ENCODE peak calls at places on chromosomes 12 and 14, in ten cellular contexts. One of them, this sample, is unnamed.

GRCh38 chr12:13371367-13371766 is 174.8 kb downstream of the EMP1 start:
- DNase-seq in kidney epithelial cell: no peak
- DNase-seq in PC-3: no peak
- DNase-seq in lower leg skin: no peak
- DNase-seq in LNCaP clone FGC: no peak
- DNase-seq in skeletal muscle cell: no peak
- DNase-seq in esophagus squamous epithelium: no peak
- DNase-seq in GM23248: no peak
- DNase-seq in keratinocyte: no peak
- DNase-seq in mucosa of descending colon: no peak
- DNase-seq in this sample: no peak

GRCh38 chr14:95784137-95784536 is 70.2 kb upstream of the TCL1A start:
- DNase-seq in kidney epithelial cell: no peak
- DNase-seq in PC-3: peak; percentile 42
- DNase-seq in lower leg skin: no peak
- DNase-seq in LNCaP clone FGC: peak; percentile 33
- DNase-seq in skeletal muscle cell: no peak
- DNase-seq in esophagus squamous epithelium: no peak
- DNase-seq in GM23248: peak; percentile 60
- DNase-seq in keratinocyte: no peak
- DNase-seq in mucosa of descending colon: no peak
- DNase-seq in this sample: no peak

GRCh38 chr12:104769207-104769606 is 188.9 kb downstream of the SLC41A2 start:
- DNase-seq in kidney epithelial cell: no peak
- DNase-seq in PC-3: no peak
- DNase-seq in lower leg skin: no peak
- DNase-seq in LNCaP clone FGC: no peak
- DNase-seq in skeletal muscle cell: no peak
- DNase-seq in esophagus squamous epithelium: no peak
- DNase-seq in GM23248: no peak
- DNase-seq in keratinocyte: no peak
- DNase-seq in mucosa of descending colon: no peak
- DNase-seq in this sample: no peak

GRCh38 chr12:94963649-94964048 is 39.8 kb downstream of the NDUFA12 start:
- DNase-seq in kidney epithelial cell: no peak
- DNase-seq in PC-3: no peak
- DNase-seq in lower leg skin: no peak
- DNase-seq in LNCaP clone FGC: no peak
- DNase-seq in skeletal muscle cell: no peak
- DNase-seq in esophagus squamous epithelium: no peak
- DNase-seq in GM23248: peak; percentile 82
- DNase-seq in keratinocyte: no peak
- DNase-seq in mucosa of descending colon: no peak
- DNase-seq in this sample: no peak

GRCh38 chr14:63413009-63413408 is 94.3 kb upstream of the GPHB5 start:
- DNase-seq in kidney epithelial cell: no peak
- DNase-seq in PC-3: no peak
- DNase-seq in lower leg skin: no peak
- DNase-seq in LNCaP clone FGC: no peak
- DNase-seq in skeletal muscle cell: no peak
- DNase-seq in esophagus squamous epithelium: no peak
- DNase-seq in GM23248: peak; percentile 16
- DNase-seq in keratinocyte: no peak
- DNase-seq in mucosa of descending colon: no peak
- DNase-seq in this sample: no peak

GRCh38 chr14:34303811-34304210 is 158.2 kb downstream of the SPTSSA start:
- DNase-seq in kidney epithelial cell: no peak
- DNase-seq in PC-3: no peak
- DNase-seq in lower leg skin: no peak
- DNase-seq in LNCaP clone FGC: no peak
- DNase-seq in skeletal muscle cell: no peak
- DNase-seq in esophagus squamous epithelium: no peak
- DNase-seq in GM23248: no peak
- DNase-seq in keratinocyte: no peak
- DNase-seq in mucosa of descending colon: no peak
- DNase-seq in this sample: no peak

GRCh38 chr12:127130506-127131100 is 1136.4 kb upstream of the TMEM132C start:
- DNase-seq in kidney epithelial cell: no peak
- DNase-seq in PC-3: peak; percentile 30
- DNase-seq in lower leg skin: no peak
- DNase-seq in LNCaP clone FGC: no peak
- DNase-seq in skeletal muscle cell: no peak
- DNase-seq in esophagus squamous epithelium: no peak
- DNase-seq in GM23248: no peak
- DNase-seq in keratinocyte: no peak
- DNase-seq in mucosa of descending colon: no peak
- DNase-seq in this sample: no peak

GRCh38 chr12:98440165-98440581 is 75.2 kb upstream of the TMPO start:
- DNase-seq in kidney epithelial cell: no peak
- DNase-seq in PC-3: peak; percentile 60
- DNase-seq in lower leg skin: no peak
- DNase-seq in LNCaP clone FGC: no peak
- DNase-seq in skeletal muscle cell: peak; percentile 93
- DNase-seq in esophagus squamous epithelium: no peak
- DNase-seq in GM23248: peak; percentile 97
- DNase-seq in keratinocyte: peak; percentile 35
- DNase-seq in mucosa of descending colon: no peak
- DNase-seq in this sample: peak; percentile 44

GRCh38 chr12:132772551-132772950 is 10.9 kb upstream of the ANKLE2 start:
- DNase-seq in kidney epithelial cell: no peak
- DNase-seq in PC-3: no peak
- DNase-seq in lower leg skin: no peak
- DNase-seq in LNCaP clone FGC: no peak
- DNase-seq in skeletal muscle cell: no peak
- DNase-seq in esophagus squamous epithelium: no peak
- DNase-seq in GM23248: no peak
- DNase-seq in keratinocyte: no peak
- DNase-seq in mucosa of descending colon: peak; percentile 46
- DNase-seq in this sample: no peak

GRCh38 chr12:49672351-49673181 is 34.6 kb downstream of the FMNL3 start:
- DNase-seq in kidney epithelial cell: no peak
- DNase-seq in PC-3: no peak
- DNase-seq in lower leg skin: no peak
- DNase-seq in LNCaP clone FGC: no peak
- DNase-seq in skeletal muscle cell: no peak
- DNase-seq in esophagus squamous epithelium: no peak
- DNase-seq in GM23248: no peak
- DNase-seq in keratinocyte: no peak
- DNase-seq in mucosa of descending colon: no peak
- DNase-seq in this sample: no peak

GRCh38 chr12:108856428-108857157 is 790 bp downstream of the SSH1 start:
- DNase-seq in kidney epithelial cell: no peak
- DNase-seq in PC-3: peak; percentile 72
- DNase-seq in lower leg skin: peak; percentile 95
- DNase-seq in LNCaP clone FGC: peak; percentile 23
- DNase-seq in skeletal muscle cell: peak; percentile 47
- DNase-seq in esophagus squamous epithelium: no peak
- DNase-seq in GM23248: peak; percentile 92
- DNase-seq in keratinocyte: no peak
- DNase-seq in mucosa of descending colon: peak; percentile 84
- DNase-seq in this sample: peak; percentile 59

GRCh38 chr14:94373708-94374107 is 14.7 kb downstream of the SERPINA1 start:
- DNase-seq in kidney epithelial cell: peak; percentile 96
- DNase-seq in PC-3: peak; percentile 73
- DNase-seq in lower leg skin: peak; percentile 89
- DNase-seq in LNCaP clone FGC: no peak
- DNase-seq in skeletal muscle cell: peak; percentile 95
- DNase-seq in esophagus squamous epithelium: no peak
- DNase-seq in GM23248: peak; percentile 99
- DNase-seq in keratinocyte: peak; percentile 36
- DNase-seq in mucosa of descending colon: no peak
- DNase-seq in this sample: no peak

GRCh38 chr14:98868846-98869245 is 403.2 kb downstream of the BCL11B start:
- DNase-seq in kidney epithelial cell: no peak
- DNase-seq in PC-3: no peak
- DNase-seq in lower leg skin: peak; percentile 70
- DNase-seq in LNCaP clone FGC: no peak
- DNase-seq in skeletal muscle cell: no peak
- DNase-seq in esophagus squamous epithelium: no peak
- DNase-seq in GM23248: no peak
- DNase-seq in keratinocyte: no peak
- DNase-seq in mucosa of descending colon: no peak
- DNase-seq in this sample: no peak

GRCh38 chr12:80698847-80699542 is 8.4 kb upstream of the MYF6 start:
- DNase-seq in kidney epithelial cell: no peak
- DNase-seq in PC-3: no peak
- DNase-seq in lower leg skin: no peak
- DNase-seq in LNCaP clone FGC: no peak
- DNase-seq in skeletal muscle cell: no peak
- DNase-seq in esophagus squamous epithelium: no peak
- DNase-seq in GM23248: no peak
- DNase-seq in keratinocyte: no peak
- DNase-seq in mucosa of descending colon: no peak
- DNase-seq in this sample: no peak

GRCh38 chr12:570237-570925 is 92.9 kb downstream of the NINJ2 start:
- DNase-seq in kidney epithelial cell: peak; percentile 52
- DNase-seq in PC-3: peak; percentile 81
- DNase-seq in lower leg skin: peak; percentile 96
- DNase-seq in LNCaP clone FGC: no peak
- DNase-seq in skeletal muscle cell: peak; percentile 56
- DNase-seq in esophagus squamous epithelium: no peak
- DNase-seq in GM23248: peak; percentile 96
- DNase-seq in keratinocyte: no peak
- DNase-seq in mucosa of descending colon: peak; percentile 84
- DNase-seq in this sample: no peak

GRCh38 chr12:570949-571794 is 92.1 kb downstream of the NINJ2 start:
- DNase-seq in kidney epithelial cell: no peak
- DNase-seq in PC-3: peak; percentile 85
- DNase-seq in lower leg skin: peak; percentile 95
- DNase-seq in LNCaP clone FGC: no peak
- DNase-seq in skeletal muscle cell: peak; percentile 68
- DNase-seq in esophagus squamous epithelium: no peak
- DNase-seq in GM23248: peak; percentile 97
- DNase-seq in keratinocyte: no peak
- DNase-seq in mucosa of descending colon: peak; percentile 84
- DNase-seq in this sample: no peak

GRCh38 chr12:569091-569676 is 94.1 kb downstream of the NINJ2 start:
- DNase-seq in kidney epithelial cell: no peak
- DNase-seq in PC-3: no peak
- DNase-seq in lower leg skin: no peak
- DNase-seq in LNCaP clone FGC: no peak
- DNase-seq in skeletal muscle cell: no peak
- DNase-seq in esophagus squamous epithelium: no peak
- DNase-seq in GM23248: no peak
- DNase-seq in keratinocyte: no peak
- DNase-seq in mucosa of descending colon: peak; percentile 33
- DNase-seq in this sample: no peak

GRCh38 chr12:571795-572531 is 91.3 kb downstream of the NINJ2 start:
- DNase-seq in kidney epithelial cell: no peak
- DNase-seq in PC-3: peak; percentile 32
- DNase-seq in lower leg skin: peak; percentile 87
- DNase-seq in LNCaP clone FGC: no peak
- DNase-seq in skeletal muscle cell: no peak
- DNase-seq in esophagus squamous epithelium: no peak
- DNase-seq in GM23248: peak; percentile 41
- DNase-seq in keratinocyte: no peak
- DNase-seq in mucosa of descending colon: peak; percentile 48
- DNase-seq in this sample: peak; percentile 75

DNA sequence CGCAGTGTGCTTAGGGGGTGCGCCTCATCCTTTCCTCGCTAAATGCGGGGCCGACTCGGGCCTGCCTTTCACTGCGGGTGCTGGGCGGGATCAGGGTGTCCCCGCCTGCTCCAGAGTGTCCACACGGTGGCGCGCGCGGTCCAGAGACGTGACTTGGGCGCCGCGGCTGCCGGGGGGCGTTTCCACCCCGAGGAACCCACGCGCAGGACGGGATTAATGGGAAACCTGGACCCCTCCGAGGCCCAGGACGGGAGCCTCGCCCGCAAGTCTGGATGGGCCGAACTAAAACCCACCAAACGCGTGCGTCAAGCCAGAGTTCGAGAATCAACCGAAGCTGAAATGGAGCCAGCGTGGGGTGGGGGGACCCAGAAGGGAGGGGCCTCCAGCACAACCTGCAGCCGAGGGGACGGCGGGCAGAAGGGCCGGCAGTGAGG is 93.4 kb downstream of the NINJ2 start:
- DNase-seq in kidney epithelial cell: peak; percentile 16
- DNase-seq in PC-3: peak; percentile 80
- DNase-seq in lower leg skin: peak; percentile 97
- DNase-seq in LNCaP clone FGC: no peak
- DNase-seq in skeletal muscle cell: peak; percentile 42
- DNase-seq in esophagus squamous epithelium: no peak
- DNase-seq in GM23248: peak; percentile 95
- DNase-seq in keratinocyte: no peak
- DNase-seq in mucosa of descending colon: peak; percentile 93
- DNase-seq in this sample: peak; percentile 95
- H3K4me3 ChIP-seq in kidney epithelial cell: peak overlapping the region; percentile 52
- H3K4me3 ChIP-seq in PC-3: peak overlapping the region; percentile 87
- H3K4me3 ChIP-seq in lower leg skin: peak overlapping the region; percentile 26
- H3K4me3 ChIP-seq in LNCaP clone FGC: peak overlapping the region; percentile 46
- H3K4me3 ChIP-seq in skeletal muscle cell: peak overlapping the region; percentile 55
- H3K4me3 ChIP-seq in esophagus squamous epithelium: peak overlapping the region; percentile 54
- H3K4me3 ChIP-seq in GM23248: peak overlapping the region; percentile 82
- H3K4me3 ChIP-seq in keratinocyte: peak overlapping the region; percentile 81
- H3K4me3 ChIP-seq in mucosa of descending colon: peak overlapping the region; percentile 9
- H3K4me3 ChIP-seq in this sample: peak overlapping the region; percentile 77

GRCh38 chr12:65232490-65233077 is 45.9 kb upstream of the MSRB3 start:
- DNase-seq in kidney epithelial cell: no peak
- DNase-seq in PC-3: peak; percentile 45
- DNase-seq in lower leg skin: no peak
- DNase-seq in LNCaP clone FGC: no peak
- DNase-seq in skeletal muscle cell: no peak
- DNase-seq in esophagus squamous epithelium: no peak
- DNase-seq in GM23248: peak; percentile 56
- DNase-seq in keratinocyte: no peak
- DNase-seq in mucosa of descending colon: no peak
- DNase-seq in this sample: no peak

GRCh38 chr12:65229441-65229840 is 49.0 kb upstream of the MSRB3 start:
- DNase-seq in kidney epithelial cell: no peak
- DNase-seq in PC-3: peak; percentile 87
- DNase-seq in lower leg skin: no peak
- DNase-seq in LNCaP clone FGC: peak; percentile 22
- DNase-seq in skeletal muscle cell: peak; percentile 65
- DNase-seq in esophagus squamous epithelium: no peak
- DNase-seq in GM23248: peak; percentile 50
- DNase-seq in keratinocyte: peak; percentile 17
- DNase-seq in mucosa of descending colon: no peak
- DNase-seq in this sample: no peak
- H3K4me3 ChIP-seq in kidney epithelial cell: no peak overlapping the region
- H3K4me3 ChIP-seq in PC-3: no peak overlapping the region
- H3K4me3 ChIP-seq in lower leg skin: no peak overlapping the region
- H3K4me3 ChIP-seq in LNCaP clone FGC: no peak overlapping the region
- H3K4me3 ChIP-seq in skeletal muscle cell: no peak overlapping the region
- H3K4me3 ChIP-seq in esophagus squamous epithelium: no peak overlapping the region
- H3K4me3 ChIP-seq in GM23248: no peak overlapping the region
- H3K4me3 ChIP-seq in keratinocyte: no peak overlapping the region
- H3K4me3 ChIP-seq in mucosa of descending colon: no peak overlapping the region
- H3K4me3 ChIP-seq in this sample: no peak overlapping the region

GRCh38 chr12:53049582-53050318 is at the start of gene TNS2:
- DNase-seq in kidney epithelial cell: no peak
- DNase-seq in PC-3: peak; percentile 61
- DNase-seq in lower leg skin: peak; percentile 97
- DNase-seq in LNCaP clone FGC: no peak
- DNase-seq in skeletal muscle cell: no peak
- DNase-seq in esophagus squamous epithelium: no peak
- DNase-seq in GM23248: peak; percentile 61
- DNase-seq in keratinocyte: no peak
- DNase-seq in mucosa of descending colon: peak; percentile 74
- DNase-seq in this sample: no peak
- H3K4me3 ChIP-seq in kidney epithelial cell: peak within 1 kb of the TSS; percentile 32
- H3K4me3 ChIP-seq in PC-3: peak within 1 kb of the TSS; percentile 67
- H3K4me3 ChIP-seq in lower leg skin: peak within 1 kb of the TSS; percentile 48
- H3K4me3 ChIP-seq in LNCaP clone FGC: peak within 1 kb of the TSS; percentile 48
- H3K4me3 ChIP-seq in skeletal muscle cell: peak within 1 kb of the TSS; percentile 71
- H3K4me3 ChIP-seq in esophagus squamous epithelium: peak within 1 kb of the TSS; percentile 62
- H3K4me3 ChIP-seq in GM23248: peak within 1 kb of the TSS; percentile 87
- H3K4me3 ChIP-seq in keratinocyte: no peak within 1 kb of the TSS
- H3K4me3 ChIP-seq in mucosa of descending colon: no peak within 1 kb of the TSS
- H3K4me3 ChIP-seq in this sample: peak within 1 kb of the TSS; percentile 75

GRCh38 chr12:47715393-47715876 is 9.6 kb upstream of the RPAP3 start:
- DNase-seq in kidney epithelial cell: peak; percentile 43
- DNase-seq in PC-3: peak; percentile 91
- DNase-seq in lower leg skin: peak; percentile 96
- DNase-seq in LNCaP clone FGC: peak; percentile 87
- DNase-seq in skeletal muscle cell: no peak
- DNase-seq in esophagus squamous epithelium: no peak
- DNase-seq in GM23248: peak; percentile 88
- DNase-seq in keratinocyte: peak; percentile 26
- DNase-seq in mucosa of descending colon: peak; percentile 60
- DNase-seq in this sample: peak; percentile 89
- H3K4me3 ChIP-seq in kidney epithelial cell: no peak overlapping the region
- H3K4me3 ChIP-seq in PC-3: peak overlapping the region; percentile 50
- H3K4me3 ChIP-seq in lower leg skin: no peak overlapping the region
- H3K4me3 ChIP-seq in LNCaP clone FGC: peak overlapping the region; percentile 9
- H3K4me3 ChIP-seq in skeletal muscle cell: no peak overlapping the region
- H3K4me3 ChIP-seq in esophagus squamous epithelium: no peak overlapping the region
- H3K4me3 ChIP-seq in GM23248: peak overlapping the region; percentile 43
- H3K4me3 ChIP-seq in keratinocyte: peak overlapping the region; percentile 55
- H3K4me3 ChIP-seq in mucosa of descending colon: no peak overlapping the region
- H3K4me3 ChIP-seq in this sample: peak overlapping the region; percentile 42

This sample was measured in ascending aorta.